ENCODE peak calls at places on chromosomes 5 and 9, in seven cellular contexts. Y is adrenal gland, X is ovary, H is fibroblast of lung, J is nephron progenitor cell, G is GM13976, L is choroid plexus epithelial cell. P is an unnamed sample.
A peak's percentile ranks its signal among the peaks of the same experiment; 100 is the strongest.

GRCh38 chr9:126587187-126588185 is 26.2 kb upstream of the LMX1B start:
- DNase-seq in H (peak; percentile 45), G (no peak), X (no peak), L (peak; percentile 37), Y (no peak), J (peak; percentile 22), P (no peak)

GRCh38 chr9:82466616-82467251 is 478.2 kb downstream of the SPATA31D1 start:
- DNase-seq in H (no peak), X (no peak), Y (no peak), J (peak; percentile 48), G (no peak), L (peak; percentile 20), P (no peak)

GRCh38 chr5:57780306-57780958 is 297.8 kb upstream of the ACTBL2 start:
- DNase-seq in J (no peak), Y (no peak), X (no peak), L (no peak), H (peak; percentile 35), G (no peak), P (no peak)

GRCh38 chr5:140261403-140262171 is 41.3 kb downstream of the PFDN1 start:
- DNase-seq in H (peak; percentile 88), Y (peak; percentile 93), G (no peak), J (no peak), X (peak; percentile 53), L (peak; percentile 94), P (no peak)

GRCh38 chr9:16057541-16057940 is 504.7 kb downstream of the CCDC171 start:
- DNase-seq in X (no peak), Y (no peak), J (no peak), L (no peak), H (no peak), G (no peak), P (no peak)

GRCh38 chr5:79653843-79654242 is 35.8 kb upstream of the CMYA5 start:
- DNase-seq in H (no peak), G (no peak), L (no peak), J (no peak), X (no peak), Y (no peak), P (no peak)

GRCh38 chr9:129630967-129631672 is 5.2 kb downstream of the NTMT1 start:
- DNase-seq in H (peak; percentile 69), L (peak; percentile 61), J (no peak), Y (peak; percentile 76), X (no peak), G (no peak), P (no peak)

GRCh38 chr9:1231998-1232919 is 182.1 kb downstream of the DMRT2 start:
- DNase-seq in J (no peak), H (peak; percentile 33), X (peak; percentile 26), L (peak; percentile 87), G (no peak), Y (peak; percentile 35), P (no peak)

GRCh38 chr5:110716247-110717245 is 9.9 kb downstream of the TMEM232 start:
- DNase-seq in X (no peak), H (no peak), J (no peak), G (no peak), L (peak; percentile 6), Y (no peak), P (no peak)

GRCh38 chr5:77518304-77518703 is 26.2 kb upstream of the WDR41 start:
- DNase-seq in J (no peak), G (no peak), Y (no peak), L (peak; percentile 30), X (no peak), H (peak; percentile 6), P (no peak)

GRCh38 chr5:160039810-160040470 is 31.0 kb downstream of the TTC1 start:
- DNase-seq in H (no peak), X (no peak), L (peak; percentile 43), J (no peak), Y (no peak), G (no peak), P (no peak)

GRCh38 chr9:86713456-86713855 is 233.8 kb downstream of the GAS1 start:
- DNase-seq in X (no peak), Y (no peak), J (no peak), G (no peak), L (peak; percentile 60), H (peak; percentile 90), P (no peak)

GRCh38 chr9:131366745-131367401 is 27.0 kb upstream of the PRRC2B start:
- DNase-seq in J (peak; percentile 37), H (peak; percentile 83), X (no peak), L (peak; percentile 75), G (no peak), Y (peak; percentile 37), P (peak; percentile 30)

GRCh38 chr5:116428966-116429365 is 145.7 kb downstream of the SEMA6A start:
- DNase-seq in G (no peak), J (no peak), X (no peak), Y (no peak), L (no peak), H (no peak), P (no peak)

GRCh38 chr5:154371687-154372086 is 74.1 kb upstream of the SAP30L start:
- DNase-seq in L (peak; percentile 97), Y (peak; percentile 10), J (no peak), G (no peak), H (peak; percentile 88), X (no peak), P (no peak)

GRCh38 chr5:13946111-13946510 is 1.6 kb upstream of the DNAH5 start:
- DNase-seq in J (no peak), H (peak; percentile 69), X (no peak), Y (no peak), L (no peak), G (no peak), P (no peak)

GRCh38 chr5:83919071-83920041 is 198.7 kb upstream of the HAPLN1 start:
- DNase-seq in Y (no peak), L (peak; percentile 39), X (no peak), J (no peak), G (no peak), H (peak; percentile 90), P (no peak)

GRCh38 chr5:7927466-7928375 is 58.8 kb downstream of the MTRR start:
- DNase-seq in J (peak; percentile 71), L (peak; percentile 74), H (peak; percentile 39), X (peak; percentile 62), G (peak; percentile 78), Y (peak; percentile 63), P (peak; percentile 64)

GRCh38 chr5:143434261-143435206 is 31.0 kb upstream of the NR3C1 start:
- DNase-seq in X (no peak), H (no peak), Y (no peak), L (no peak), G (no peak), J (no peak), P (peak; percentile 62)

GRCh38 chr9:30982301-30982700 is 1402.1 kb upstream of the ACO1 start:
- DNase-seq in L (peak; percentile 82), H (no peak), J (no peak), Y (no peak), X (no peak), G (no peak), P (no peak)

GRCh38 chr5:115377468-115378217 is 81.2 kb upstream of the CCDC112 start:
- DNase-seq in L (peak; percentile 92), Y (no peak), H (peak; percentile 93), G (peak; percentile 36), J (no peak), X (no peak), P (no peak)
- TF ChIP-seq CTCF in L (peak; percentile 65), Y (peak; percentile 34), H (peak; percentile 45), G (no peak), J (no peak), X (no peak), P (no peak)

GRCh38 chr9:70407081-70407503 is 7.4 kb downstream of the KLF9 start:
- DNase-seq in Y (no peak), X (no peak), H (peak; percentile 96), G (no peak), L (peak; percentile 80), J (no peak), P (no peak)

GRCh38 chr9:70404261-70404660 is 10.2 kb downstream of the KLF9 start:
- DNase-seq in L (no peak), J (no peak), X (no peak), G (no peak), Y (no peak), H (no peak), P (no peak)

GRCh38 chr9:70408393-70409040 is 5.9 kb downstream of the KLF9 start:
- DNase-seq in L (no peak), H (peak; percentile 63), G (no peak), J (no peak), X (no peak), Y (no peak), P (no peak)

GRCh38 chr9:70405808-70406445 is 8.5 kb downstream of the KLF9 start:
- DNase-seq in J (no peak), G (no peak), Y (no peak), L (peak; percentile 58), X (no peak), H (peak; percentile 59), P (no peak)

GRCh38 chr9:70406446-70406862 is 8.0 kb downstream of the KLF9 start:
- DNase-seq in X (no peak), J (peak; percentile 47), Y (peak; percentile 40), L (peak; percentile 61), G (peak; percentile 43), H (peak; percentile 74), P (peak; percentile 76)
- TF ChIP-seq CTCF in X (no peak), J (no peak), Y (no peak), L (no peak), G (peak; percentile 13), H (no peak), P (no peak)

DNA sequence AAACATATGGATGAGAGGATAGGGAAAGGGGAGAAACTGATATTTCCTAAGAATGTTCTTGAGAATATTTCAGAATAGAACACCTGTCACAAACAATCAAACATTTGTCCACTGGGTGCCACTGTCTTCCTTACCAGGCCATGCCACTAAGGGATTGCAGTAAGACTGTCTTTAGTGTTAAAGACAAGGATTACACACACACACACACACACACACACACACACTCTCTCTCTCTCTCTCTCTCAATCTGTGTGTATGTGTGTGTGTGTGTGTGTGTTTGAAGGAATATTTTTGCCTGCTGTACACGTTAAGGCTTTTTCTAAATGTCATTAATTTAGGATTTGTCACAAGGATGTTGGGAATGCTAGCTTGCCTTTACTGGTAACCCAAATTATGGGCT is 54.4 kb downstream of the CCDC192 start:
- DNase-seq in X (no peak), H (peak; percentile 66), L (peak; percentile 82), G (peak; percentile 41), J (no peak), Y (peak; percentile 62), P (peak; percentile 36)
- TF ChIP-seq CTCF in X (peak; percentile 20), H (peak; percentile 39), L (peak; percentile 63), G (peak; percentile 23), J (no peak), Y (peak; percentile 68), P (peak; percentile 20)

DNA sequence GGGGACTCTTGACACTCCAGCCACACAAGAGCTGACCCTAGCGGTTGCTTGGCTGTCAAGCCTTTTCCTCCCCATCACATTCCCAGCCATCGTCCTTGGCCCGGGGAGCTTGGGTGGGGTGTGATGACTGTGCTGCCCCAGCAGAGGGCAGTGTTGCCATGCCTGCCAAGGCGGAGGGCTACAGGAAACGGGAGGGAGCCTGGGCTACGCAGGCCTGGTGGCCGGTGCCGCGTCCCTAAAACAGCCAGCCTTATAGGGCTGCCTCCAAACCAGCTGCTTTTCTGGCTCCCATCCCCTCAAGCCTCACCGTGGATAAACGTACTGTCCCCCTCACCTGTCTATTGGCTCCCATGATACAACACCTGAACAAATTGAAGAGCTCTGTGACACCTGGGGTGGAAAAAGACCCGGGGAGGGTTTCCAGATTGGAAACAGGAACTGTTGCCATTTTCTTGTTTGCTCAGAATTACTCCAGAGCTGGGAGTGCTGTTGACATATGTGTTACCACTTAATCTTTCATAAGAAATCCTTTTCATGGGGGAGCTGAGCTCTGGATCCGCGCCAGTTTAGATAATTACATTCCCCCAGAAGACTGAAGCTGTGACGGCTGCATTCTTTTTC is 72.8 kb upstream of the ASTN2 start:
- DNase-seq in J (peak; percentile 87), H (peak; percentile 20), L (peak; percentile 66), Y (peak; percentile 61), G (peak; percentile 64), X (peak; percentile 69), P (peak; percentile 47)
- TF ChIP-seq CTCF in J (peak; percentile 98), H (peak; percentile 67), L (peak; percentile 97), Y (peak; percentile 92), G (peak; percentile 96), X (peak; percentile 74), P (peak; percentile 81)

P was measured in activated CD8-positive, alpha-beta T cell treated with anti-CD3 and anti-CD28 coated beads for 36 hours.